ENCODE peak calls at places on chromosome 12, in seven cellular contexts. S is stomach; R is lower lobe of right lung; Z is tibial nerve; L is BE2C; N is CD8-positive, alpha-beta T cell; P is tibial artery. K is an unnamed sample. For H3K4me1, the result is how much of the 10 kb centered on the place peaks cover.

GRCh38 chr12:132152921-132153321 is 8.7 kb downstream of the NOC4L start:
- DNase-seq in S (no peak), R (peak), Z (no peak), L (peak), N (no peak), P (no peak), K (no peak)

GRCh38 chr12:54352891-54353874 is 11.1 kb downstream of the GPR84 start:
- DNase-seq in S (no peak), R (no peak), Z (no peak), L (peak), N (no peak), P (no peak), K (no peak)

GRCh38 chr12:46154221-46154975 is 114.4 kb downstream of the SLC38A1 start:
- DNase-seq in S (no peak), R (no peak), Z (no peak), L (peak), N (no peak), P (no peak), K (no peak)

GRCh38 chr12:9760699-9761406 is at the start of gene CD69:
- DNase-seq in S (peak), R (no peak), Z (no peak), L (no peak), N (peak), P (no peak), K (no peak)

GRCh38 chr12:96045566-96045965 is 10.2 kb upstream of the LTA4H start:
- DNase-seq in S (no peak), R (peak), Z (no peak), L (no peak), N (no peak), P (no peak), K (no peak)

GRCh38 chr12:17976202-17976601 is 113.8 kb downstream of the RERGL start:
- DNase-seq in S (no peak), R (no peak), Z (no peak), L (no peak), N (no peak), P (no peak), K (no peak)

GRCh38 chr12:54958048-54958658 is 26.4 kb downstream of the TESPA1 start:
- DNase-seq in S (peak), R (no peak), Z (no peak), L (peak), N (peak), P (no peak), K (peak)

GRCh38 chr12:105292705-105293104 is 37.8 kb upstream of the C12orf75 start:
- DNase-seq in S (no peak), R (no peak), Z (no peak), L (no peak), N (no peak), P (no peak), K (no peak)

GRCh38 chr12:26435005-26435404 is 239.6 kb downstream of the SSPN start:
- DNase-seq in S (no peak), R (no peak), Z (no peak), L (no peak), N (no peak), P (no peak), K (no peak)

GRCh38 chr12:83476695-83477094 is 790.0 kb downstream of the TMTC2 start:
- DNase-seq in S (no peak), R (no peak), Z (no peak), L (no peak), N (no peak), P (no peak), K (no peak)

GRCh38 chr12:58815235-58815634 is 105.1 kb downstream of the LRIG3 start:
- DNase-seq in S (no peak), R (no peak), Z (no peak), L (no peak), N (no peak), P (no peak), K (no peak)

GRCh38 chr12:22527999-22528398 is 16.3 kb downstream of the C2CD5 start:
- DNase-seq in S (no peak), R (no peak), Z (no peak), L (no peak), N (no peak), P (no peak), K (no peak)

GRCh38 chr12:99768758-99769157 is 121.2 kb downstream of the GARIN6 start:
- DNase-seq in S (no peak), R (no peak), Z (no peak), L (no peak), N (no peak), P (no peak), K (no peak)

GRCh38 chr12:46450279-46450748 is 77.7 kb upstream of the SLC38A2 start:
- DNase-seq in S (peak), R (peak), Z (peak), L (peak), N (no peak), P (peak), K (peak)

GRCh38 chr12:24066865-24067264 is 117.4 kb upstream of the SOX5 start:
- DNase-seq in S (no peak), R (no peak), Z (no peak), L (no peak), N (no peak), P (peak), K (no peak)

GRCh38 chr12:15208871-15209656 is 12.2 kb downstream of the RERG start:
- DNase-seq in S (no peak), R (no peak), Z (no peak), L (no peak), N (no peak), P (no peak), K (no peak)

GRCh38 chr12:88419794-88420193 is 160.5 kb downstream of the KITLG start:
- DNase-seq in S (peak), R (no peak), Z (no peak), L (no peak), N (no peak), P (no peak), K (no peak)

DNA sequence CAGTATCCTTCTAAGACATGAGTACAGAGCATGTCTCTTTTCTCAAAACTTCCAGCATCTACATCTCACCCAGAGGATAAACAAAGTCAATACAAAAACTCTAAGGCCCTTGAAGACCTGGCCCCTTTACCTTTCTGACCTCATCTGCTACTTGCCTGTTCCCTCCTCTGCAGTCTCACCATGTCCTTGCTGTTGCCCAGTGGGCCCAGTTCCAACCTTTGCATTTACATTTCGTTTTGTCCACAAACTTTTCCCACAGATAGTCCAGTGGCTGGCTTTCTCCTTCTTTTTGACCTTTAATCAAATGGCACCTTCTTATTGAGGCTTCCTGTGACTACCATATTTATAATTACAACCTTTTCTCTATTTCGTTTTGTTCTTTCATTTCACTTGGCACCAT is 1.6 kb downstream of the IRAK4 start:
- DNase-seq in S (peak), R (no peak), Z (no peak), L (no peak), N (no peak), P (no peak), K (no peak)
- H3K4me3 ChIP-seq in S (peak), R (peak), Z (peak), L (no peak), N (peak), P (peak), K (no peak)

GRCh38 chr12:113358381-113359132 is at the start of gene PLBD2:
- DNase-seq in S (peak), R (peak), Z (peak), L (peak), N (peak), P (peak), K (peak)

GRCh38 chr12:113359939-113360748 is 1.8 kb downstream of the PLBD2 start:
- DNase-seq in S (no peak), R (no peak), Z (no peak), L (no peak), N (no peak), P (no peak), K (peak)

GRCh38 chr12:113364698-113365097 is 6.3 kb downstream of the PLBD2 start:
- DNase-seq in S (no peak), R (no peak), Z (no peak), L (no peak), N (no peak), P (no peak), K (no peak)

GRCh38 chr12:113359133-113359938 is 949 bp downstream of the PLBD2 start:
- DNase-seq in S (no peak), R (no peak), Z (no peak), L (no peak), N (peak), P (peak), K (no peak)

GRCh38 chr12:113361574-113362370 is 3.4 kb downstream of the PLBD2 start:
- DNase-seq in S (no peak), R (no peak), Z (no peak), L (no peak), N (no peak), P (no peak), K (peak)
- TF ChIP-seq CTCF in S (no peak), R (no peak), Z (no peak), L (no peak), N (no peak), P (no peak), K (no peak)

GRCh38 chr12:111406474-111407370 is 999 bp downstream of the SH2B3 start:
- DNase-seq in S (no peak), R (peak), Z (no peak), L (no peak), N (no peak), P (peak), K (no peak)
- H3K4me1 ChIP-seq in S (half or more), R (half or more), Z (under half), L (under half), N (half or more), P (under half), K (half or more)

GRCh38 chr12:1377117-1377516 is 217.3 kb downstream of the FBXL14 start:
- DNase-seq in S (no peak), R (no peak), Z (no peak), L (no peak), N (no peak), P (no peak), K (no peak)

GRCh38 chr12:1377681-1378080 is 216.7 kb downstream of the FBXL14 start:
- DNase-seq in S (no peak), R (no peak), Z (no peak), L (no peak), N (no peak), P (no peak), K (no peak)

GRCh38 chr12:1375323-1375722 is 219.1 kb downstream of the FBXL14 start:
- DNase-seq in S (no peak), R (no peak), Z (no peak), L (no peak), N (no peak), P (no peak), K (no peak)

GRCh38 chr12:1384910-1385309 is 209.5 kb downstream of the FBXL14 start:
- DNase-seq in S (no peak), R (no peak), Z (no peak), L (no peak), N (no peak), P (no peak), K (no peak)

GRCh38 chr12:1380171-1380974 is 214.0 kb downstream of the FBXL14 start:
- DNase-seq in S (no peak), R (no peak), Z (no peak), L (no peak), N (no peak), P (no peak), K (no peak)
- H3K4me3 ChIP-seq in S (no peak), R (no peak), Z (no peak), L (no peak), N (no peak), P (no peak), K (no peak)

DNA sequence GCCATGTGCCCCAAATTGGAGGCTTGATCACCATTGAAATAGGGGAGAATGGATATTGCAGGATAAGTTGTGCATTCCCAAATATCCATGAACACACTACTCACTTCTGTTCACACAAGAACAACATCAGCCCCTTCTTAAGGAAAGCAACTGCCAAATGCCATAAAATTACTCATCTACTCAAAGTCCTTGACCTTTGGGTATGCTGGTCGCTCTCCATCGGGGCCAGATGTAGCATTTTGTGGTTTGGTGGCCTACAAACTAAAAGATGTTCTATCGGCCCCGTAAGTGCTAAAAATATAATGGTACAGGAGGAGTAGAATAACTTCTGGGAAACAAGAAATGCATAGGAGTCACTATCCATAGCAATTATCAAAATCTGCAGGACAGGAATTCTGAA is 362.6 kb downstream of the AEBP2 start:
- DNase-seq in S (no peak), R (no peak), Z (no peak), L (no peak), N (no peak), P (no peak), K (no peak)
- TF ChIP-seq CTCF in S (no peak), R (no peak), Z (no peak), L (no peak), N (no peak), P (no peak), K (no peak)

GRCh38 chr12:32450768-32451167 is 51.4 kb downstream of the FGD4 start:
- DNase-seq in S (no peak), R (no peak), Z (no peak), L (no peak), N (no peak), P (peak), K (no peak)
- H3K4me1 ChIP-seq in S (half or more), R (under half), Z (under half), L (under half), N (under half), P (under half), K (under half)

DNA sequence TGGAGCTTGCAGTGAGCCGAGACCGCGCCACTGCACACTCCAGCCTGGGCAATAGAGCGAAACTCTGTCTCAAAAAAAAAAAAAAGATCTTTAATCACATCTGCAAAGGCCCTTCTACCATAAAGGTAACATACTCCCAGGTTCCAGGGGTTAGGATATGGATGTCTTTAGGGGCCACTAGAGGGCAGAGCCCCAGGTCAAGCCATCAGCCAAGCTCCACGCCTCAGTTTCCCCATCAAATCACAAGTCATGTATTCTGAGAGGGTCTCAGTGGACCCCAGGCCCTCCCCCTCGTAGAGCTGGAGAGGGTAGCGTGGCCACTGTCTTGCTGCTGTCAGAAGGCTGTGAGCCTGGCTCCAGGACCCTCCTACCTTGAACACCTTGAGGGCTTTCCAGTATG is 18.8 kb downstream of the SLC8B1 start:
- DNase-seq in S (no peak), R (no peak), Z (no peak), L (no peak), N (no peak), P (no peak), K (no peak)
- H3K4me3 ChIP-seq in S (no peak), R (no peak), Z (no peak), L (no peak), N (no peak), P (no peak), K (no peak)

K was measured in gastrocnemius medialis.